ENCODE peak calls at places on chromosomes 7 and 10, in ten cellular contexts. I, J, P, F, Q, G, B, O, T and L are unnamed samples.

GRCh38 chr7:73577627-73578341 is 595 bp downstream of the TBL2 start:
- DNase-seq in Q (no peak), B (no peak), T (peak), O (no peak), F (no peak), P (no peak), J (no peak), G (no peak), I (no peak), L (peak)

GRCh38 chr7:12467837-12468236 is 64.2 kb upstream of the VWDE start:
- DNase-seq in G (no peak), B (no peak), O (no peak), P (no peak), T (no peak), J (no peak), Q (no peak), F (no peak), I (no peak), L (no peak)

GRCh38 chr10:110081914-110082313 is 74.1 kb downstream of the ADD3 start:
- DNase-seq in Q (no peak), F (no peak), O (no peak), J (peak), G (no peak), P (no peak), B (no peak), I (no peak), T (no peak), L (no peak)

GRCh38 chr10:130889780-130890179 is 421.7 kb downstream of the TCERG1L start:
- DNase-seq in T (no peak), P (no peak), B (no peak), J (no peak), Q (no peak), I (no peak), G (no peak), F (no peak), O (no peak), L (no peak)

GRCh38 chr7:77497079-77497478 is 40.0 kb upstream of the PTPN12 start:
- DNase-seq in B (no peak), Q (no peak), J (no peak), G (no peak), F (no peak), O (no peak), I (no peak), T (no peak), P (no peak), L (no peak)

GRCh38 chr10:124449170-124450009 is 445 bp downstream of the NKX1-2 start:
- DNase-seq in I (no peak), P (no peak), Q (no peak), F (no peak), G (no peak), T (no peak), B (no peak), J (no peak), O (no peak), L (no peak)

GRCh38 chr7:134182078-134182477 is 54.9 kb downstream of the LRGUK start:
- DNase-seq in T (no peak), G (no peak), O (no peak), B (no peak), P (no peak), Q (no peak), F (no peak), I (no peak), J (no peak), L (no peak)

GRCh38 chr7:151119902-151120301 is 33.6 kb downstream of the AGAP3 start:
- DNase-seq in G (no peak), T (no peak), Q (no peak), J (no peak), B (no peak), P (no peak), O (no peak), I (no peak), F (no peak), L (no peak)

GRCh38 chr7:131623154-131623553 is 66.7 kb upstream of the PODXL start:
- DNase-seq in T (no peak), G (no peak), I (peak), F (no peak), O (no peak), J (peak), P (no peak), Q (no peak), B (no peak), L (no peak)

GRCh38 chr10:77116904-77117303 is 520.7 kb downstream of the KCNMA1 start:
- DNase-seq in P (no peak), J (no peak), B (no peak), T (no peak), O (no peak), I (no peak), F (no peak), G (no peak), Q (no peak), L (no peak)

GRCh38 chr10:117413928-117414618 is 38.8 kb upstream of the PDZD8 start:
- DNase-seq in T (no peak), F (no peak), B (peak), G (no peak), Q (no peak), O (no peak), P (no peak), J (no peak), I (no peak), L (no peak)

GRCh38 chr7:24233386-24233785 is 50.6 kb upstream of the NPY start:
- DNase-seq in T (no peak), Q (no peak), I (no peak), O (no peak), J (no peak), P (no peak), F (no peak), G (no peak), B (no peak), L (no peak)

DNA sequence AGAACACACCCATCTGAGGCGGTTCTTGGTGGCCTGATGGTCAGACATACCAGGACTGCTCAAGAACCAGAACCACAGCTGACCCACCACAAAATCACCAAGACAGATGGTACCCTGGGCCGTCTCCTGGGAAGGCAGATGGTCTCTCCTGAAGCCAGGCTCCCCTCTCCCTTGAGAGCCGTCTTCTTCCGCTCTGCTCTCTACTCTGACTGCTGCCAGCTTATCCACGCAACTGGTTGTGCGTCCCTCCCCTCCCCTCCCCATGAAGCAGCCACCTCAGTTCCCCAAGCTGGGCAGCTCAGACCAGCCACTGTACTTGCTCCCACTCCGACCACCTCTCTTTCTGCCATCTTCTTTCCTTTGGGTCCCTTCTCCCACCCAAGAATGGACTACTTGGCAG is 14.0 kb downstream of the PDIA4 start:
- DNase-seq in B (no peak), G (no peak), J (no peak), O (no peak), F (no peak), Q (no peak), T (no peak), P (no peak), I (no peak), L (no peak)
- H3K4me3 ChIP-seq in B (no peak), G (no peak), J (no peak), O (no peak), F (no peak), Q (no peak), T (no peak), P (no peak), I (no peak), L (no peak)

GRCh38 chr10:82889703-82890102 is 1014.7 kb downstream of the NRG3 start:
- DNase-seq in Q (no peak), J (no peak), I (no peak), T (no peak), P (no peak), O (no peak), B (no peak), G (no peak), F (no peak), L (no peak)
- H3K27ac ChIP-seq in Q (no peak), J (no peak), I (no peak), T (no peak), P (no peak), O (no peak), B (no peak), G (no peak), F (no peak), L (no peak)

GRCh38 chr7:154646126-154647013 is 356.6 kb downstream of the PAXIP1 start:
- DNase-seq in O (no peak), B (no peak), Q (no peak), I (no peak), T (no peak), G (no peak), J (no peak), F (no peak), P (no peak), L (no peak)

GRCh38 chr7:154649434-154649833 is 353.5 kb downstream of the PAXIP1 start:
- DNase-seq in P (no peak), T (no peak), O (no peak), G (no peak), B (no peak), F (no peak), I (no peak), J (no peak), Q (no peak), L (no peak)

GRCh38 chr7:154649015-154649414 is 353.9 kb downstream of the PAXIP1 start:
- DNase-seq in B (no peak), J (no peak), O (no peak), G (no peak), T (no peak), P (no peak), I (no peak), F (no peak), Q (no peak), L (no peak)

GRCh38 chr7:154650275-154650674 is 352.6 kb downstream of the PAXIP1 start:
- DNase-seq in B (no peak), T (no peak), O (no peak), Q (no peak), F (no peak), I (no peak), G (no peak), J (no peak), P (no peak), L (no peak)

GRCh38 chr7:154647625-154648024 is 355.3 kb downstream of the PAXIP1 start:
- DNase-seq in T (no peak), F (no peak), G (no peak), Q (no peak), P (no peak), J (no peak), B (no peak), I (no peak), O (no peak), L (no peak)
- H3K4me3 ChIP-seq in T (no peak), F (no peak), G (no peak), Q (no peak), P (no peak), J (no peak), B (no peak), I (no peak), O (no peak), L (no peak)

GRCh38 chr7:30175171-30175570 is 40.4 kb downstream of the MTURN start:
- DNase-seq in Q (no peak), F (no peak), B (no peak), J (no peak), T (no peak), P (no peak), G (no peak), O (no peak), I (no peak), L (no peak)
- H3K27ac ChIP-seq in Q (no peak), F (peak), B (no peak), J (no peak), T (no peak), P (no peak), G (no peak), O (no peak), I (no peak), L (no peak)

GRCh38 chr7:7210475-7211237 is 28.3 kb downstream of the C1GALT1 start:
- DNase-seq in T (no peak), G (no peak), Q (no peak), P (no peak), F (no peak), B (no peak), I (no peak), O (no peak), J (no peak), L (no peak)

GRCh38 chr7:7208524-7208923 is 26.2 kb downstream of the C1GALT1 start:
- DNase-seq in I (no peak), Q (no peak), J (no peak), F (no peak), P (no peak), T (no peak), O (no peak), B (no peak), G (no peak), L (no peak)

GRCh38 chr7:7207876-7208275 is 25.5 kb downstream of the C1GALT1 start:
- DNase-seq in J (no peak), I (no peak), P (no peak), B (no peak), T (no peak), Q (peak), F (no peak), G (no peak), O (peak), L (no peak)

GRCh38 chr7:7212612-7213011 is 30.3 kb downstream of the C1GALT1 start:
- DNase-seq in Q (no peak), I (no peak), F (no peak), G (no peak), O (no peak), B (no peak), T (no peak), J (peak), P (no peak), L (peak)

DNA sequence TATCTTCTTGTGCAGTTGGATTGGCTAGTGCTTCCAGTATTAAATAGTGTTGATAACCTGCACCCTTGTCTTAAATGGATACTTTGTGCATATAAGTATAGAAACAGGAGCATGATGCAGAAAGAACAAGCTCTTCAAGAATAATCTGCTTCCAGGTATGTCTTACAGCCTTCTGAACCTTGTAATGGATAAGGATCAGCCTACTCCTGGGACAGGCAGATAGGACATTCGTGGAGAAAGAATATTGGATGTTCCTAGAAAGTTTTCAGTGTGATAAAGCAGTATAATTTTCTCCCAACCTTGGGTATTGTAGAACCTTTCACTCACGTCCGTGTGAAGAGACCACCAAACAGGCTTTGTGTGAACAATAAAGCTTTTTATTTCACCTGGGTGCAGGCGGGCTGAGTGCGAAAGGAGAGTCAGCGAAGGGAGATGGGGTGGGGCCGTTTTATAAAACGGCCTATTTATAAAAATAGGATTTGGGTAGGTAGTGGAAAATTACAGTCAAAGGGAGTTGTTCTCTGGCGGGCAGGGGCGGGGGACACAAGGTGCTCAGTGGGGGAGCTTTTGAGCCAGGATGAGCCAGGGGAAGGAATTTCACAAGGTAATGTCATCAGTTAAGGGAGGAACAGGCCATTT is 27.2 kb downstream of the C1GALT1 start:
- DNase-seq in J (no peak), G (no peak), B (no peak), P (no peak), Q (no peak), F (no peak), I (no peak), T (no peak), O (no peak), L (no peak)
- H3K4me3 ChIP-seq in J (no peak), G (no peak), B (no peak), P (no peak), Q (no peak), F (no peak), I (no peak), T (no peak), O (no peak), L (no peak)

GRCh38 chr7:137967143-137968018 is 34.5 kb downstream of the CREB3L2 start:
- DNase-seq in T (no peak), J (peak), F (no peak), O (peak), Q (peak), I (no peak), P (no peak), G (no peak), B (no peak), L (peak)
- H3K27ac ChIP-seq in T (no peak), J (peak), F (peak), O (peak), Q (peak), I (peak), P (peak), G (no peak), B (peak), L (peak)

GRCh38 chr10:125881192-125881591 is at the start of gene DHX32:
- DNase-seq in T (no peak), G (no peak), J (no peak), I (no peak), P (no peak), F (no peak), B (no peak), O (no peak), Q (no peak), L (peak)
- H3K4me3 ChIP-seq in T (no peak), G (no peak), J (no peak), I (no peak), P (no peak), F (no peak), B (peak), O (no peak), Q (no peak), L (no peak)

DNA sequence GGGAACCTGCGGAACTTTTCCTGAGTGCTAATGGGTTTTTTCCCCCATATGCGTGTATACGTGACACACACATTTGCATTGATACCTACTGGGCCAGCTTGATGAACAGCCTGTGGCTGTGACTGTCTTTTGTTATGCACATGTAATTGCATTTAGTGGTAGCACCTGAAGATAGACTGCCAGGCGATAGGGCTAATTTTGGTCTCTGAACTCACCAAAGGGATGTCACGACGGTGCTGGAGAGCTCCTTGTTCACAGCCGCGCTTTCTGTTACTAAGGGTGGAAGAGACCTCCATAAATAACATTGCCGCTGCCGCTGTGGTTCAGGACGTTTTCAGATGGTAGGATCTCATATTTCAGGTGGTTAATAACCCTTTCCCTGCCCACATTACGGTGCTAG is 133.2 kb downstream of the CAMK1D start:
- DNase-seq in F (no peak), Q (no peak), P (no peak), G (no peak), I (no peak), J (no peak), B (no peak), T (no peak), O (no peak), L (no peak)
- H3K27ac ChIP-seq in F (no peak), Q (no peak), P (no peak), G (no peak), I (no peak), J (no peak), B (no peak), T (no peak), O (no peak), L (no peak)

GRCh38 chr7:128168667-128169210 is 72.3 kb upstream of the LEP start:
- DNase-seq in J (no peak), T (no peak), B (no peak), I (no peak), O (no peak), F (peak), P (no peak), G (no peak), Q (peak), L (peak)

GRCh38 chr7:128165927-128166420 is 75.1 kb upstream of the LEP start:
- DNase-seq in T (no peak), F (no peak), G (no peak), P (no peak), O (no peak), J (no peak), B (no peak), I (no peak), Q (no peak), L (no peak)

GRCh38 chr7:128166603-128167315 is 74.3 kb upstream of the LEP start:
- DNase-seq in P (no peak), Q (no peak), G (no peak), J (no peak), T (no peak), F (no peak), I (no peak), O (no peak), B (no peak), L (peak)

GRCh38 chr7:128167791-128168666 is 73.0 kb upstream of the LEP start:
- DNase-seq in G (no peak), Q (no peak), P (no peak), F (peak), I (no peak), O (no peak), T (no peak), B (no peak), J (no peak), L (peak)

GRCh38 chr7:128167316-128167691 is 73.8 kb upstream of the LEP start:
- DNase-seq in F (peak), G (no peak), T (no peak), P (no peak), O (peak), Q (peak), J (peak), I (peak), B (no peak), L (peak)
- H3K4me3 ChIP-seq in F (peak), G (no peak), T (peak), P (peak), O (peak), Q (peak), J (peak), I (peak), B (peak), L (peak)

DNA sequence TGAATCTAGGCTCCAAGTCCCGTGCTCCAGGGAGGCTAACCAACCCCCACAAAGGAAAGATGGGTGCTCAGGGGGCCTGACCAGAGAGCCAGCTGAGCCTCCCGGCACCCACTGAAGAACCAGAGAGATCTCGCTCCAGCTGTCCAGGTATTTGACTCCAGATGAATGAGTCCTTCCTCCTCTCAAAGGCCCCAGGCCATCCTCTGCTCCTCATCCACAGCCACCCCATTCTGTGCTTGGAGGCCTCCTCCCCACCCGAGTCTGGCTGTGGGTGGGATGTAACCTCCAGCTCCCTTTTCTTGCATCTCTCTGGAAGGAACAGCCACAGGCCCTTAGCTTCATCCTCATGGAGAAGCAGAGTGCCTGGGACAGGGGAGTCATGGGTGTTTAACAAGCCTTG is 44.6 kb downstream of the VSTM4 start:
- DNase-seq in I (no peak), G (no peak), P (no peak), B (no peak), J (no peak), F (no peak), Q (no peak), O (no peak), T (no peak), L (no peak)
- H3K27ac ChIP-seq in I (no peak), G (no peak), P (no peak), B (no peak), J (no peak), F (no peak), Q (no peak), O (no peak), T (no peak), L (no peak)